ENCODE peak calls at places on chromosomes 6 and 20, in seven cellular contexts. S is IMR-90, V is cardiac muscle cell, Q is heart right ventricle, X is uterus, O is tibial artery, H is ovary. M is an unnamed sample. For H3K4me1, the result is how much of the 10 kb centered on the place peaks cover.

GRCh38 chr6:131135244-131136020 is at the start of gene AKAP7:
- DNase-seq in V (peak), H (peak), O (peak), S (peak), X (peak), Q (peak), M (no peak)

GRCh38 chr6:129105035-129105434 is 222.1 kb downstream of the LAMA2 start:
- DNase-seq in Q (no peak), H (no peak), O (no peak), S (peak), V (peak), X (no peak), M (no peak)

GRCh38 chr6:82006027-82006738 is 241.4 kb downstream of the IBTK start:
- DNase-seq in H (no peak), Q (no peak), S (peak), V (peak), O (no peak), X (no peak), M (no peak)

GRCh38 chr6:10720229-10720959 is 2.5 kb upstream of the TMEM14C start:
- DNase-seq in X (peak), O (peak), H (peak), V (peak), Q (peak), S (peak), M (no peak)

GRCh38 chr6:132746049-132746448 is 11.7 kb downstream of the VNN2 start:
- DNase-seq in V (no peak), Q (no peak), X (no peak), H (no peak), O (no peak), S (no peak), M (no peak)

GRCh38 chr6:4582506-4582905 is 193.7 kb upstream of the CDYL start:
- DNase-seq in O (no peak), X (no peak), Q (no peak), H (no peak), V (peak), S (peak), M (peak)

GRCh38 chr6:15299430-15300131 is 53.7 kb downstream of the JARID2 start:
- DNase-seq in S (peak), H (no peak), O (peak), Q (peak), V (peak), X (no peak), M (no peak)

GRCh38 chr6:29477923-29478450 is 9.8 kb downstream of the MAS1L start:
- DNase-seq in H (no peak), S (no peak), X (no peak), O (no peak), Q (no peak), V (no peak), M (peak)

GRCh38 chr20:54345301-54345724 is 130.1 kb upstream of the DOK5 start:
- DNase-seq in S (peak), Q (no peak), X (no peak), V (peak), O (no peak), H (no peak), M (no peak)

GRCh38 chr6:51342393-51342792 is 523.7 kb downstream of the TFAP2B start:
- DNase-seq in Q (no peak), H (no peak), O (no peak), X (no peak), V (no peak), S (no peak), M (no peak)

GRCh38 chr20:20465259-20465658 is 97.4 kb downstream of the INSM1 start:
- DNase-seq in Q (no peak), H (no peak), X (no peak), O (no peak), V (peak), S (no peak), M (no peak)

GRCh38 chr6:52371656-52372151 is 9.8 kb downstream of the PAQR8 start:
- DNase-seq in Q (no peak), S (no peak), O (no peak), X (no peak), H (no peak), V (peak), M (no peak)

GRCh38 chr20:22466447-22467171 is 117.8 kb downstream of the FOXA2 start:
- DNase-seq in S (no peak), O (no peak), Q (no peak), V (no peak), X (no peak), H (no peak), M (no peak)

GRCh38 chr6:34990971-34991560 is 102.0 kb downstream of the ANKS1A start:
- DNase-seq in O (no peak), Q (no peak), V (peak), H (no peak), X (no peak), S (peak), M (no peak)

GRCh38 chr6:163285689-163286088 is 128.8 kb upstream of the QKI start:
- DNase-seq in V (no peak), S (no peak), X (no peak), H (no peak), Q (no peak), O (no peak), M (no peak)

GRCh38 chr6:7762758-7763157 is 36.9 kb downstream of the BMP6 start:
- DNase-seq in X (no peak), S (no peak), Q (no peak), H (no peak), O (no peak), V (no peak), M (no peak)

GRCh38 chr6:33616913-33617312 is 4.2 kb upstream of the ITPR3 start:
- DNase-seq in S (no peak), X (no peak), V (peak), O (no peak), Q (no peak), H (no peak), M (no peak)

GRCh38 chr6:33610779-33611421 is 10.2 kb upstream of the ITPR3 start:
- DNase-seq in X (peak), S (no peak), Q (no peak), H (peak), V (peak), O (peak), M (no peak)

GRCh38 chr6:33616113-33616512 is 5.0 kb upstream of the ITPR3 start:
- DNase-seq in H (no peak), S (no peak), V (no peak), O (no peak), X (no peak), Q (no peak), M (no peak)

GRCh38 chr6:33613146-33613793 is 7.9 kb upstream of the ITPR3 start:
- DNase-seq in O (peak), X (no peak), Q (no peak), V (peak), H (no peak), S (peak), M (no peak)

DNA sequence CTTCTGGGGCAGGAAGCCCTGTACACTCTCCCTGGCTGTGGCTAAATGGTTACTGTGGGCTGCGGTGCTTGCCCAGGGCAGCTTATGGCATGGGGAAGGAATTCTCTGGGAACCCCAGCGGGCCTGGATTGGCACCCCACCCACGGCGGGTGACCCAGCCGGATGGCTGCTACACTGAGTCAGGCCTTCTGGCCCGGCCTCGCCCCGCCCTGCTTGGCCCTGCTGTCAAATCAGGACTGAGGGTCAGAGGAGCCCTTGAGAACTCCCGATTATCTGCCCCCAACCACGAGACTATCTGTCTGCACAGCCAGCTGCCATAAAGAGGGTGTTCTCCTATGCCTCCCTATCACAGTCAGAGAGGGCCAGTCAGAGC is 7.3 kb upstream of the ITPR3 start:
- DNase-seq in O (peak), H (no peak), S (peak), Q (no peak), X (no peak), V (peak), M (no peak)
- H3K4me1 ChIP-seq in O (under half), H (under half), S (under half), Q (under half), X (under half), V (under half), M (under half)

DNA sequence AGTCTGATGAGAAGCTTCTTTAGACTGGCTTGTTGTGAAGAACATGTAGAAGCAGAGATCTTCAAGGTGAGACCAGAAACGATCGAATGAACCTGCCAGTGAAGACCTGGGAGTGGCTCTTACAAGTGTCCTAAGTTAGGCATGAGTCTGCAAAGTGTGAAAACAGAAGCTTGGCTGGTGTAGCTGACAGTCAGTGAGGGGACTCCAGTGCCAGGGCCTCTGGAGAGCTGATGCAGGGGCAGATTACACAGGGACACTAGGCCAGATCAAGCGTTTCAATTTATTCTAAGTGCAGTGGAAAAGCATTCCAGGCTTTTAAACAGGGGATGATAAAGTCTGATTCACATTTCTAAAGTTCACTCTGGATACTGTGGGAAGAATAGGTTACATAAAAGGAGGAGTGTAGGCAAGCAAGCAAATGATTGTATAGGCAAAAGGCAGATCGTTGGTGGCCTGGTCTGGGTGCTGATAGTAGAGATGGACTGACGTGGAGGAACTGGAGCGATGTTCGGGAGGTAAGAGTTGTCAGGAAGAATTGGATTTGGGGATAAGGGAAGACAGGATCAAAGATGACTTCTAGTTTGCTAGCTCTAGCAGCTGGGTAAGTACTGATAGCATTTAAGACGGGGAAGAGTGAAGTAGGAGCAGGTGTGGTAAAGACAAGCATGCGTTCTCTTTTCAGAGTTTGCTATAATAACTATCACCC is 133.5 kb downstream of the MAN1A1 start:
- DNase-seq in O (no peak), S (no peak), Q (no peak), X (no peak), H (no peak), V (no peak), M (no peak)
- H3K4me1 ChIP-seq in O (under half), S (under half), Q (under half), X (under half), H (under half), V (under half), M (under half)

DNA sequence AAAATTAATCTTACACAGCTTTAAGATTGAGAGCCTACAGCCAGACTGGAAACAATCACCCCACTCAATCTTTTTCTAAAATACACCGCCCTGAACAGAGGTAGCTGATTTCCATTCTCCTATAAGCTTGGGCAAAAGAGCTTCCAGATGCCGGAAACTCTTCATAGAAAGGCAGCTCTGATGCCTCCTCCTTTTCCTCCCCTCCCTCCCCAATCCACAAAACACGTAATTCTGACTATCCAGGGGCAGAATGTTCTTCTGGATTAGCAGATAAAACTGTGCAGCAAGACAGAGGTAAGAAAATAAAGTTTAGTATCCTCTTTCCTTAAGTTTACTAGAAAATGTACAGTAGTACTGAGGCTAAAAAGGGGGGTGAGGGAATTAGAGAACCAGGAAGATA is 15.8 kb downstream of the ADNP start:
- DNase-seq in S (peak), X (no peak), V (peak), Q (no peak), O (no peak), H (no peak), M (no peak)
- H3K4me1 ChIP-seq in S (under half), X (under half), V (under half), Q (under half), O (under half), H (under half), M (half or more)

DNA sequence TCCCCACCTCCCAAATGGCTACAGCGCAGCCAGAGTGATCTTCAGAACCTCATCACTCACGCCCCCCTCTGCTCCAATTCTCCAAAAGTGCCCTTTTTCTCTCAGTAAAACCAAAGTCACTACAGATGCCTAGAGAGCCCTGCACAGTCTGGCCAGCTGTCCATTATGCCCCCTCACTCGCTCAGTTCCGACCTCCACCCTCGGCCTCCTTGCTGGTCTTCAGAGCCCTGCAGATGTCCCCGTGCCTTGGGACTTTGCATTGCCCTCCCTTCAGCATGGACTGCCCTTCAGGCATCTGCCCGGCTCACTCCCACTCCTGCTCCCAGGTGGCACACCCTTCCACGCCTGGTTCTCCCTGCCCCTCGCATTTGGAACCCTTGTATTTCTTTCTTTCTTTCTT is 1.1 kb upstream of the RAET1E start:
- DNase-seq in S (no peak), H (peak), V (no peak), Q (no peak), O (peak), X (no peak), M (no peak)
- H3K4me1 ChIP-seq in S (under half), H (under half), V (under half), Q (under half), O (under half), X (under half), M (under half)

M was measured in esophagus muscularis mucosa.